ENCODE peak calls at places on chromosome 1, in five cellular contexts. W is ACHN, R is HEK293T, S is IMR-90, Y is substantia nigra. G is an unnamed sample.
A peak's percentile ranks its signal among the peaks of the same experiment; 100 is the strongest.

GRCh38 chr1:34013958-34014737 is 150.3 kb downstream of the HMGB4 start:
- DNase-seq in W (no peak), R (peak; percentile 60), S (no peak), Y (no peak), G (no peak)

GRCh38 chr1:10733967-10734366 is 62.5 kb downstream of the CASZ1 start:
- DNase-seq in W (no peak), R (no peak), S (no peak), Y (no peak), G (no peak)

GRCh38 chr1:18422076-18422777 is 58.5 kb upstream of the KLHDC7A start:
- DNase-seq in W (no peak), R (no peak), S (no peak), Y (no peak), G (no peak)

GRCh38 chr1:221768444-221769066 is 26.7 kb upstream of the DUSP10 start:
- DNase-seq in W (no peak), R (no peak), S (no peak), Y (no peak), G (no peak)

GRCh38 chr1:108050134-108050533 is 85.2 kb upstream of the VAV3 start:
- DNase-seq in W (no peak), R (no peak), S (no peak), Y (no peak), G (no peak)

GRCh38 chr1:220879090-220879508 is at the start of gene HLX:
- DNase-seq in W (peak; percentile 87), R (peak; percentile 92), S (peak; percentile 92), Y (peak; percentile 75), G (peak; percentile 87)

GRCh38 chr1:101733340-101733739 is 263.4 kb downstream of the OLFM3 start:
- DNase-seq in W (no peak), R (no peak), S (no peak), Y (no peak), G (no peak)

GRCh38 chr1:168223261-168223660 is 2.5 kb upstream of the SFT2D2 start:
- DNase-seq in W (no peak), R (no peak), S (no peak), Y (no peak), G (no peak)

GRCh38 chr1:86849756-86850155 is 64.2 kb downstream of the SELENOF start:
- DNase-seq in W (no peak), R (no peak), S (no peak), Y (no peak), G (no peak)

GRCh38 chr1:229432116-229432461 is 1.8 kb downstream of the ACTA1 start:
- DNase-seq in W (no peak), R (no peak), S (no peak), Y (no peak), G (no peak)

GRCh38 chr1:11836955-11837766 is 10.4 kb downstream of the NPPA start:
- DNase-seq in W (no peak), R (no peak), S (no peak), Y (no peak), G (no peak)

GRCh38 chr1:224378855-224379631 is 22.4 kb downstream of the CNIH4 start:
- DNase-seq in W (no peak), R (no peak), S (no peak), Y (no peak), G (no peak)

GRCh38 chr1:84603941-84604830 is 29.9 kb upstream of the CTBS start:
- DNase-seq in W (no peak), R (peak; percentile 71), S (peak; percentile 81), Y (peak; percentile 10), G (peak; percentile 86)

GRCh38 chr1:228445524-228445866 is 28.8 kb upstream of the TRIM17 start:
- DNase-seq in W (no peak), R (no peak), S (no peak), Y (no peak), G (no peak)

GRCh38 chr1:241640867-241641542 is 836 bp upstream of the CHML start:
- DNase-seq in W (no peak), R (no peak), S (no peak), Y (no peak), G (no peak)

GRCh38 chr1:156805766-156806511 is 10.7 kb downstream of the SH2D2A start:
- DNase-seq in W (no peak), R (no peak), S (peak; percentile 92), Y (no peak), G (peak; percentile 88)

GRCh38 chr1:170134126-170134525 is 11.6 kb upstream of the NTMT2 start:
- DNase-seq in W (no peak), R (no peak), S (no peak), Y (no peak), G (no peak)

GRCh38 chr1:86429122-86429725 is 5.3 kb downstream of the CLCA2 start:
- DNase-seq in W (no peak), R (no peak), S (no peak), Y (no peak), G (no peak)

GRCh38 chr1:100001462-100001861 is 31.7 kb downstream of the SLC35A3 start:
- DNase-seq in W (no peak), R (no peak), S (no peak), Y (no peak), G (no peak)

GRCh38 chr1:72063364-72063763 is 219.0 kb downstream of the NEGR1 start:
- DNase-seq in W (peak; percentile 16), R (no peak), S (peak; percentile 13), Y (no peak), G (no peak)

GRCh38 chr1:112698366-112699310 is 8.3 kb downstream of the RHOC start:
- DNase-seq in W (no peak), R (no peak), S (no peak), Y (no peak), G (no peak)

GRCh38 chr1:17204546-17205440 is at the start of gene PADI1:
- DNase-seq in W (no peak), R (no peak), S (no peak), Y (no peak), G (no peak)

GRCh38 chr1:228792601-228793000 is 57.3 kb downstream of the RHOU start:
- DNase-seq in W (no peak), R (no peak), S (no peak), Y (no peak), G (no peak)

GRCh38 chr1:208510192-208510952 is 266.2 kb upstream of the PLXNA2 start:
- DNase-seq in W (peak; percentile 50), R (no peak), S (no peak), Y (no peak), G (peak; percentile 63)

GRCh38 chr1:82153282-82153630 is 352.5 kb downstream of the ADGRL2 start:
- DNase-seq in W (peak; percentile 21), R (no peak), S (no peak), Y (no peak), G (no peak)

GRCh38 chr1:26353210-26353859 is 595 bp downstream of the CRYBG2 start:
- DNase-seq in W (no peak), R (no peak), S (no peak), Y (no peak), G (no peak)

GRCh38 chr1:162570718-162571117 is 9.2 kb downstream of the UAP1 start:
- DNase-seq in W (no peak), R (no peak), S (no peak), Y (no peak), G (no peak)

GRCh38 chr1:8681317-8681650 is 136.2 kb downstream of the RERE start:
- DNase-seq in W (no peak), R (no peak), S (no peak), Y (no peak), G (no peak)

GRCh38 chr1:244835276-244836134 is at the start of gene COX20:
- DNase-seq in W (peak; percentile 92), R (peak; percentile 90), S (peak; percentile 88), Y (peak; percentile 89), G (peak; percentile 80)

GRCh38 chr1:24277420-24278169 is 41.6 kb upstream of the GRHL3 start:
- DNase-seq in W (peak; percentile 11), R (no peak), S (peak; percentile 29), Y (no peak), G (peak; percentile 38)

G was measured in GM04504.